ENCODE peak calls at places on chromosomes 2 and 18, in five cellular contexts. F is adrenal gland, G is sigmoid colon, C is transverse colon, O is tibial nerve. R is an unnamed sample.
A peak's percentile ranks its signal among the peaks of the same experiment; 100 is the strongest.

GRCh38 chr2:9065901-9066300 is 62.4 kb upstream of the MBOAT2 start:
- DNase-seq in O (no peak), F (no peak), C (no peak), G (no peak), R (no peak)

GRCh38 chr18:74623047-74623816 is 25.6 kb downstream of the ZNF407 start:
- DNase-seq in F (peak; percentile 23), O (no peak), G (no peak), C (no peak), R (peak; percentile 21)

GRCh38 chr2:73162856-73163521 is 39.4 kb upstream of the NOTO start:
- DNase-seq in F (no peak), C (no peak), O (no peak), G (no peak), R (no peak)

GRCh38 chr2:177689623-177690022 is 297.1 kb downstream of the AGPS start:
- DNase-seq in C (no peak), F (no peak), G (no peak), O (no peak), R (no peak)

GRCh38 chr18:73366713-73367112 is 498.9 kb upstream of the NETO1 start:
- DNase-seq in O (no peak), F (no peak), C (no peak), G (no peak), R (no peak)

GRCh38 chr2:212032032-212032431 is 506.6 kb downstream of the ERBB4 start:
- DNase-seq in O (no peak), F (no peak), G (no peak), C (no peak), R (peak; percentile 53)

GRCh38 chr2:131394147-131394931 is 30.4 kb upstream of the RAB6D start:
- DNase-seq in O (no peak), F (no peak), C (peak; percentile 66), G (no peak), R (no peak)

GRCh38 chr18:74139888-74140287 is 7.7 kb downstream of the FBXO15 start:
- DNase-seq in O (no peak), F (no peak), C (no peak), G (no peak), R (no peak)

GRCh38 chr2:64143154-64144056 is 815 bp downstream of the PELI1 start:
- DNase-seq in C (no peak), F (peak; percentile 31), O (no peak), G (peak; percentile 66), R (peak; percentile 66)

GRCh38 chr2:139773720-139774277 is 993.6 kb upstream of the NXPH2 start:
- DNase-seq in C (no peak), F (no peak), O (no peak), G (no peak), R (no peak)

GRCh38 chr18:48161201-48161910 is 230.9 kb upstream of the SMAD2 start:
- DNase-seq in F (peak; percentile 92), O (peak; percentile 63), G (peak; percentile 91), C (peak; percentile 91), R (peak; percentile 26)

GRCh38 chr2:105929506-105929905 is 184.8 kb downstream of the NCK2 start:
- DNase-seq in F (no peak), C (peak; percentile 21), O (no peak), G (no peak), R (peak; percentile 75)

GRCh38 chr2:11305958-11306357 is 38.5 kb downstream of the ROCK2 start:
- DNase-seq in G (no peak), O (no peak), C (no peak), F (no peak), R (no peak)

GRCh38 chr2:65728477-65729180 is 296.2 kb upstream of the SPRED2 start:
- DNase-seq in G (no peak), O (no peak), C (no peak), F (no peak), R (no peak)

GRCh38 chr2:15674637-15675455 is 83.2 kb downstream of the DDX1 start:
- DNase-seq in C (no peak), O (no peak), G (no peak), F (no peak), R (no peak)

GRCh38 chr2:98333922-98334321 is 12.3 kb upstream of the CNGA3 start:
- DNase-seq in O (no peak), F (no peak), G (no peak), C (no peak), R (no peak)

GRCh38 chr2:95346236-95346737 is 49.1 kb downstream of the KCNIP3 start:
- DNase-seq in F (peak; percentile 40), C (peak; percentile 67), G (peak; percentile 84), O (peak; percentile 27), R (no peak)

GRCh38 chr2:21009662-21010225 is 34.1 kb downstream of the APOB start:
- DNase-seq in O (no peak), G (no peak), C (no peak), F (no peak), R (no peak)

GRCh38 chr2:21011876-21012556 is 31.9 kb downstream of the APOB start:
- DNase-seq in G (no peak), C (no peak), F (no peak), O (no peak), R (no peak)

GRCh38 chr2:21012557-21012937 is 31.3 kb downstream of the APOB start:
- DNase-seq in C (no peak), F (no peak), G (no peak), O (no peak), R (no peak)

GRCh38 chr2:21010813-21011439 is 32.9 kb downstream of the APOB start:
- DNase-seq in C (no peak), G (no peak), F (no peak), O (no peak), R (no peak)

GRCh38 chr2:21011453-21011852 is 32.4 kb downstream of the APOB start:
- DNase-seq in O (no peak), G (no peak), F (no peak), C (no peak), R (no peak)
- TF ChIP-seq POLR2A in O (no peak), G (no peak), F (no peak), C (no peak), R (no peak)

DNA sequence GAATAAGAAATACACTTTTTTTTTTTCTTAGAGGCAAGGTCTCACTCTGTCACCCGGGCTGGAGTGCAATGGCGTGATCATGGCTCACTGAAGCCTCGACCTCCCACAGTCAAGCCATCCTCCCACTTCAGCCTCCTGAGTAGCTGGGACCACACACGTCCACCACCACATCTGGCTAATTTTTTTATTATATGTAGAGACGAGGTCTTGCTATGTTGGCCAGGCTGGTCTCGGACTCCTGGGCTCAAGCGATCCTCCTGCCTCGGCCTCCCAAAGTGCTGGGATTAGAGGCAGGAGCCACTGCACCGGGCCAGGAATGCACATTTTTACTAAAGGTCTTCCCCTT is 2.4 kb downstream of the TGOLN2 start:
- DNase-seq in C (no peak), O (no peak), G (no peak), F (no peak), R (no peak)
- H3K4me1 ChIP-seq in C (peaks cover 53% of the 10 kb centered on the region), O (peaks cover 36% of the 10 kb centered on the region), G (peaks cover 55% of the 10 kb centered on the region), F (peaks cover 52% of the 10 kb centered on the region), R (peaks cover 29% of the 10 kb centered on the region)

GRCh38 chr2:219218279-219219112 is at the start of gene ABCB6:
- DNase-seq in F (peak; percentile 98), C (peak; percentile 96), G (peak; percentile 99), O (peak; percentile 99), R (peak; percentile 93)

GRCh38 chr2:219219113-219219696 is 447 bp upstream of the ABCB6 start:
- DNase-seq in F (no peak), O (no peak), C (no peak), G (no peak), R (no peak)

GRCh38 chr2:219221956-219222518 is 3.3 kb upstream of the ABCB6 start:
- DNase-seq in C (no peak), O (no peak), F (no peak), G (no peak), R (no peak)

GRCh38 chr2:219220652-219221402 is 2.1 kb upstream of the ABCB6 start:
- DNase-seq in O (no peak), C (no peak), G (no peak), F (no peak), R (no peak)

DNA sequence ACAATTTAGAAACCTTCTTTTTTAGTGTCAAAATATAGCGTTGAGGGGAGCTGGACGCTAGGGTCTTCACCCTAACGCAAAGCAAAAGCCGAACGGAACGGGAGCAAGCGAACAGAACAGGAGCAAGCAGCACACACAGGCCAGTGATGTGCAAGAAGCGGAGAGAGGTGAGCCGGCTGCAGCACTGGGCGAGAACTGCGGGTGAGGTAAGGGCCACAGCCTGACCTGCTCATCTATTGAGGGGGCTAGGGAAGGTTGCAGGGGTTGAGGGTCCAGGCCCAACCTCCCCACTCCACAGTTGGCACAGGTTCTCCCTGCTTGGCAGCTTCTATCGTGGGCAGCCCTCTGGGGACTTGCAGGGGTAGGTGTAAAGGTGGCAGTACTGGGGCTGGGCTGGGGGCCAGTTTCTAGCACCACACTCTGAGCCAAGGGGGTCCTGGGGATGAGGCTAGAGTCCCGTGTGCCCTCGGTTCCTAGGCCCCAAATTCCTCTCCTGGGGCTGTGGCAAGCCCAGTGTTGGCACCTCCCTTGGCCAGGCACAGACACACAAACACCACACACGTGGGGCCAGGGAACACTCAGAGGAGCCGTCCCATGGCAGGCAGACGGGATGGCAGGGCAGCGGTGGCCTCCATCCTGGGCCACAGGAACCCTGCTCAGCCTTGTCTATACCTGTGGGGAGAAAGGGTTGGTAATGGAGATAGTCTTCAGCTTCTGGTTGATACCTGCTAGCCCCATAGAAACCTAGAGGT is 1.2 kb upstream of the ABCB6 start:
- DNase-seq in O (no peak), C (no peak), F (no peak), G (no peak), R (no peak)
- TF ChIP-seq POLR2A in O (no peak), C (no peak), F (no peak), G (no peak), R (no peak)

GRCh38 chr2:225543626-225544025 is 144.1 kb downstream of the NYAP2 start:
- DNase-seq in O (no peak), F (no peak), C (no peak), G (no peak), R (no peak)
- H3K4me1 ChIP-seq in O (no peaks in the 10 kb centered on the region), F (no peaks in the 10 kb centered on the region), C (no peaks in the 10 kb centered on the region), G (no peaks in the 10 kb centered on the region), R (no peaks in the 10 kb centered on the region)

GRCh38 chr2:32010670-32011565 is at the start of gene MEMO1:
- DNase-seq in F (peak; percentile 96), G (peak; percentile 96), O (peak; percentile 85), C (peak; percentile 95), R (peak; percentile 96)
- TF ChIP-seq POLR2A in F (peak; percentile 76), G (peak; percentile 39), O (peak; percentile 53), C (peak; percentile 69), R (peak; percentile 90)

GRCh38 chr2:96534701-96535181 is 1.8 kb upstream of the ARID5A start:
- DNase-seq in O (no peak), F (no peak), C (no peak), G (peak; percentile 65), R (no peak)
- H3K4me1 ChIP-seq in O (peaks cover 58% of the 10 kb centered on the region), F (peaks cover 8% of the 10 kb centered on the region), C (peaks cover 66% of the 10 kb centered on the region), G (peaks cover 75% of the 10 kb centered on the region), R (peaks cover 40% of the 10 kb centered on the region)

GRCh38 chr18:50307738-50308470 is 20.4 kb upstream of the CXXC1 start:
- DNase-seq in F (peak; percentile 94), O (peak; percentile 83), G (peak; percentile 94), C (peak; percentile 95), R (peak; percentile 82)
- TF ChIP-seq POLR2A in F (peak; percentile 42), O (no peak), G (no peak), C (no peak), R (no peak)

R was measured in endothelial cell of umbilical vein.